ENCODE peak calls at places on chromosomes 5 and 9, in five cellular contexts. One of them, this sample, is unnamed.

GRCh38 chr9:114057161-114057560 is 20.9 kb downstream of the AMBP start:
- DNase-seq in uterus: no peak
- DNase-seq in brain microvascular endothelial cell: no peak
- DNase-seq in IMR-90: no peak
- DNase-seq in thyroid gland: no peak
- DNase-seq in this sample: no peak

GRCh38 chr9:28779240-28779639 is 1206.0 kb upstream of the C9orf72 start:
- DNase-seq in brain microvascular endothelial cell: no peak
- DNase-seq in uterus: no peak
- DNase-seq in thyroid gland: no peak
- DNase-seq in IMR-90: no peak
- DNase-seq in this sample: no peak

GRCh38 chr5:136701191-136701590 is 335.8 kb upstream of the TRPC7 start:
- DNase-seq in brain microvascular endothelial cell: no peak
- DNase-seq in uterus: no peak
- DNase-seq in IMR-90: no peak
- DNase-seq in thyroid gland: no peak
- DNase-seq in this sample: no peak

GRCh38 chr5:37120270-37120669 is 128.9 kb downstream of the CPLANE1 start:
- DNase-seq in brain microvascular endothelial cell: no peak
- DNase-seq in IMR-90: no peak
- DNase-seq in uterus: no peak
- DNase-seq in thyroid gland: no peak
- DNase-seq in this sample: no peak

GRCh38 chr5:4294878-4295277 is 699.2 kb downstream of the IRX1 start:
- DNase-seq in uterus: no peak
- DNase-seq in IMR-90: no peak
- DNase-seq in brain microvascular endothelial cell: no peak
- DNase-seq in thyroid gland: peak; percentile 12
- DNase-seq in this sample: no peak

GRCh38 chr9:22395585-22396205 is 50.9 kb upstream of the DMRTA1 start:
- DNase-seq in brain microvascular endothelial cell: peak; percentile 49
- DNase-seq in thyroid gland: no peak
- DNase-seq in IMR-90: peak; percentile 2
- DNase-seq in uterus: no peak
- DNase-seq in this sample: no peak

GRCh38 chr9:136399176-136400037 is 563 bp downstream of the SNAPC4 start:
- DNase-seq in IMR-90: no peak
- DNase-seq in thyroid gland: peak; percentile 15
- DNase-seq in uterus: no peak
- DNase-seq in brain microvascular endothelial cell: peak; percentile 19
- DNase-seq in this sample: no peak

GRCh38 chr5:53095931-53096525 is 13.5 kb downstream of the MOCS2 start:
- DNase-seq in thyroid gland: peak; percentile 65
- DNase-seq in uterus: peak; percentile 50
- DNase-seq in IMR-90: peak; percentile 75
- DNase-seq in brain microvascular endothelial cell: peak; percentile 75
- DNase-seq in this sample: peak; percentile 40

GRCh38 chr9:128096614-128097013 is 28.6 kb downstream of the SLC25A25 start:
- DNase-seq in uterus: no peak
- DNase-seq in IMR-90: no peak
- DNase-seq in thyroid gland: no peak
- DNase-seq in brain microvascular endothelial cell: no peak
- DNase-seq in this sample: no peak

GRCh38 chr5:114152656-114153360 is 209.1 kb upstream of the KCNN2 start:
- DNase-seq in brain microvascular endothelial cell: no peak
- DNase-seq in thyroid gland: no peak
- DNase-seq in IMR-90: peak; percentile 53
- DNase-seq in uterus: no peak
- DNase-seq in this sample: no peak

GRCh38 chr9:99103054-99103453 is 1.9 kb upstream of the TGFBR1 start:
- DNase-seq in brain microvascular endothelial cell: no peak
- DNase-seq in uterus: no peak
- DNase-seq in thyroid gland: no peak
- DNase-seq in IMR-90: peak; percentile 38
- DNase-seq in this sample: no peak

GRCh38 chr5:113757508-113757907 is 244.0 kb downstream of the YTHDC2 start:
- DNase-seq in thyroid gland: no peak
- DNase-seq in uterus: no peak
- DNase-seq in IMR-90: no peak
- DNase-seq in brain microvascular endothelial cell: no peak
- DNase-seq in this sample: no peak

GRCh38 chr9:113221800-113222481 is 597 bp downstream of the SLC31A1 start:
- DNase-seq in brain microvascular endothelial cell: peak; percentile 4
- DNase-seq in uterus: no peak
- DNase-seq in thyroid gland: no peak
- DNase-seq in IMR-90: no peak
- DNase-seq in this sample: no peak

GRCh38 chr5:127848098-127848497 is 144.9 kb downstream of the CCDC192 start:
- DNase-seq in uterus: no peak
- DNase-seq in IMR-90: no peak
- DNase-seq in brain microvascular endothelial cell: no peak
- DNase-seq in thyroid gland: no peak
- DNase-seq in this sample: no peak

GRCh38 chr5:127849436-127849835 is 146.2 kb downstream of the CCDC192 start:
- DNase-seq in uterus: no peak
- DNase-seq in brain microvascular endothelial cell: no peak
- DNase-seq in IMR-90: no peak
- DNase-seq in thyroid gland: no peak
- DNase-seq in this sample: no peak

GRCh38 chr5:127854520-127854919 is 151.3 kb downstream of the CCDC192 start:
- DNase-seq in IMR-90: no peak
- DNase-seq in uterus: no peak
- DNase-seq in brain microvascular endothelial cell: no peak
- DNase-seq in thyroid gland: no peak
- DNase-seq in this sample: no peak

GRCh38 chr5:127849891-127850290 is 146.7 kb downstream of the CCDC192 start:
- DNase-seq in thyroid gland: no peak
- DNase-seq in IMR-90: no peak
- DNase-seq in brain microvascular endothelial cell: no peak
- DNase-seq in uterus: no peak
- DNase-seq in this sample: no peak

GRCh38 chr5:127851964-127852363 is 148.8 kb downstream of the CCDC192 start:
- DNase-seq in brain microvascular endothelial cell: no peak
- DNase-seq in thyroid gland: no peak
- DNase-seq in IMR-90: no peak
- DNase-seq in uterus: no peak
- DNase-seq in this sample: no peak
- TF ChIP-seq CTCF in brain microvascular endothelial cell: no peak
- TF ChIP-seq CTCF in thyroid gland: no peak
- TF ChIP-seq CTCF in IMR-90: no peak
- TF ChIP-seq CTCF in uterus: no peak
- TF ChIP-seq CTCF in this sample: no peak

GRCh38 chr5:132559661-132560060 is 2.9 kb downstream of the RAD50 start:
- DNase-seq in thyroid gland: no peak
- DNase-seq in uterus: no peak
- DNase-seq in IMR-90: no peak
- DNase-seq in brain microvascular endothelial cell: no peak
- DNase-seq in this sample: no peak
- H3K4me3 ChIP-seq in thyroid gland: no peak overlapping the region
- H3K4me3 ChIP-seq in uterus: no peak overlapping the region
- H3K4me3 ChIP-seq in IMR-90: no peak overlapping the region
- H3K4me3 ChIP-seq in brain microvascular endothelial cell: no peak overlapping the region
- H3K4me3 ChIP-seq in this sample: no peak overlapping the region

GRCh38 chr5:126234563-126235195 is 188.5 kb upstream of the GRAMD2B start:
- DNase-seq in uterus: no peak
- DNase-seq in thyroid gland: no peak
- DNase-seq in IMR-90: peak; percentile 6
- DNase-seq in brain microvascular endothelial cell: peak; percentile 18
- DNase-seq in this sample: no peak
- TF ChIP-seq CTCF in uterus: no peak
- TF ChIP-seq CTCF in thyroid gland: no peak
- TF ChIP-seq CTCF in IMR-90: peak; percentile 44
- TF ChIP-seq CTCF in brain microvascular endothelial cell: peak; percentile 90
- TF ChIP-seq CTCF in this sample: peak; percentile 80

GRCh38 chr5:154342211-154342610 is 103.6 kb upstream of the SAP30L start:
- DNase-seq in brain microvascular endothelial cell: no peak
- DNase-seq in IMR-90: no peak
- DNase-seq in thyroid gland: no peak
- DNase-seq in uterus: no peak
- DNase-seq in this sample: no peak
- H3K4me3 ChIP-seq in brain microvascular endothelial cell: no peak overlapping the region
- H3K4me3 ChIP-seq in IMR-90: no peak overlapping the region
- H3K4me3 ChIP-seq in thyroid gland: no peak overlapping the region
- H3K4me3 ChIP-seq in uterus: no peak overlapping the region
- H3K4me3 ChIP-seq in this sample: no peak overlapping the region

GRCh38 chr9:108779506-108779905 is 76.3 kb downstream of the ACTL7B start:
- DNase-seq in uterus: no peak
- DNase-seq in IMR-90: no peak
- DNase-seq in brain microvascular endothelial cell: no peak
- DNase-seq in thyroid gland: no peak
- DNase-seq in this sample: no peak

GRCh38 chr9:108775901-108776306 is 79.9 kb downstream of the ACTL7B start:
- DNase-seq in thyroid gland: no peak
- DNase-seq in IMR-90: no peak
- DNase-seq in uterus: no peak
- DNase-seq in brain microvascular endothelial cell: no peak
- DNase-seq in this sample: no peak

GRCh38 chr9:108780949-108781734 is 74.6 kb downstream of the ACTL7B start:
- DNase-seq in uterus: no peak
- DNase-seq in IMR-90: no peak
- DNase-seq in thyroid gland: peak; percentile 20
- DNase-seq in brain microvascular endothelial cell: no peak
- DNase-seq in this sample: no peak

GRCh38 chr9:108776920-108777650 is 78.7 kb downstream of the ACTL7B start:
- DNase-seq in IMR-90: peak; percentile 19
- DNase-seq in thyroid gland: no peak
- DNase-seq in uterus: no peak
- DNase-seq in brain microvascular endothelial cell: peak; percentile 87
- DNase-seq in this sample: no peak
- TF ChIP-seq CTCF in IMR-90: no peak
- TF ChIP-seq CTCF in thyroid gland: no peak
- TF ChIP-seq CTCF in uterus: no peak
- TF ChIP-seq CTCF in brain microvascular endothelial cell: peak; percentile 54
- TF ChIP-seq CTCF in this sample: no peak